ENCODE peak calls at places on chromosome 11, in eight cellular contexts. Q is DND-41, O is astrocyte of the spinal cord, C is GM23338, U is thyroid gland, M is lower lobe of right lung, A is heart left ventricle, K is PC-3. Z is an unnamed sample.

GRCh38 chr11:119155733-119156492 is 7.1 kb downstream of the ABCG4 start:
- DNase-seq in M (no peak), Q (no peak), C (peak), K (peak), U (peak), A (no peak), O (no peak), Z (no peak)

GRCh38 chr11:7056828-7057513 is 31.8 kb upstream of the RBMXL2 start:
- DNase-seq in A (no peak), O (no peak), K (no peak), Q (no peak), C (no peak), U (no peak), M (no peak), Z (no peak)

GRCh38 chr11:106311531-106312230 is 234.2 kb downstream of the AASDHPPT start:
- DNase-seq in K (no peak), U (no peak), Q (no peak), C (no peak), A (no peak), O (no peak), M (no peak), Z (no peak)

GRCh38 chr11:119470316-119471266 is 47.6 kb upstream of the THY1 start:
- DNase-seq in A (no peak), O (peak), M (no peak), K (peak), Q (no peak), C (no peak), U (no peak), Z (peak)

GRCh38 chr11:124394408-124394807 is 4.4 kb downstream of the OR8B3 start:
- DNase-seq in A (no peak), K (peak), U (no peak), O (peak), M (no peak), C (no peak), Q (no peak), Z (peak)

GRCh38 chr11:30585892-30586250 is 282 bp downstream of the MPPED2 start:
- DNase-seq in A (peak), K (no peak), O (no peak), C (peak), Q (no peak), U (peak), M (peak), Z (no peak)

GRCh38 chr11:787084-787675 is 2.7 kb downstream of the CEND1 start:
- DNase-seq in M (no peak), A (no peak), O (no peak), U (no peak), K (no peak), C (no peak), Q (no peak), Z (no peak)

GRCh38 chr11:126194121-126194543 is 17.3 kb downstream of the RPUSD4 start:
- DNase-seq in K (peak), O (peak), U (peak), A (no peak), C (peak), Q (peak), M (no peak), Z (peak)

GRCh38 chr11:115170133-115170815 is 333.9 kb downstream of the CADM1 start:
- DNase-seq in O (peak), A (no peak), C (peak), M (no peak), Q (peak), K (peak), U (peak), Z (peak)

GRCh38 chr11:62560566-62561103 is 13.1 kb downstream of the EEF1G start:
- DNase-seq in O (peak), M (peak), U (peak), C (peak), K (peak), A (peak), Q (peak), Z (peak)

GRCh38 chr11:6894097-6894496 is 1.8 kb upstream of the OR2D2 start:
- DNase-seq in O (no peak), A (no peak), C (peak), M (no peak), U (no peak), Q (no peak), K (peak), Z (no peak)

GRCh38 chr11:116471608-116472007 is 301.2 kb downstream of the BUD13 start:
- DNase-seq in O (peak), Q (no peak), K (no peak), C (no peak), M (no peak), A (no peak), U (no peak), Z (peak)

GRCh38 chr11:99325807-99326206 is 305.1 kb downstream of the CNTN5 start:
- DNase-seq in U (no peak), C (no peak), O (peak), Q (no peak), A (no peak), M (no peak), K (peak), Z (peak)

GRCh38 chr11:42338056-42338455 is 878.6 kb upstream of the LRRC4C start:
- DNase-seq in O (no peak), K (peak), C (no peak), U (no peak), M (no peak), A (no peak), Q (no peak), Z (no peak)

GRCh38 chr11:10627306-10627705 is 58.8 kb upstream of the LYVE1 start:
- DNase-seq in O (no peak), A (no peak), K (no peak), C (no peak), Q (no peak), M (no peak), U (no peak), Z (no peak)

GRCh38 chr11:110892741-110893285 is 180.6 kb upstream of the ARHGAP20 start:
- DNase-seq in K (no peak), O (no peak), U (no peak), Q (no peak), M (no peak), C (no peak), A (no peak), Z (no peak)

GRCh38 chr11:79244175-79244804 is 196.5 kb downstream of the TENM4 start:
- DNase-seq in Q (no peak), M (no peak), C (no peak), U (no peak), K (peak), A (no peak), O (peak), Z (peak)

GRCh38 chr11:43517518-43517917 is 158.8 kb downstream of the TTC17 start:
- DNase-seq in A (no peak), M (no peak), O (no peak), C (no peak), Q (no peak), K (no peak), U (no peak), Z (peak)

GRCh38 chr11:36469881-36470802 is 39.9 kb downstream of the TRAF6 start:
- DNase-seq in U (no peak), K (peak), O (peak), Q (no peak), C (no peak), M (no peak), A (no peak), Z (peak)

GRCh38 chr11:134541355-134541754 is 129.3 kb upstream of the B3GAT1 start:
- DNase-seq in M (no peak), Q (no peak), U (no peak), A (no peak), O (no peak), K (no peak), C (no peak), Z (no peak)

GRCh38 chr11:73333626-73334199 is 25.6 kb downstream of the ARHGEF17 start:
- DNase-seq in U (no peak), O (no peak), M (no peak), A (no peak), K (no peak), Q (no peak), C (no peak), Z (no peak)
- TF ChIP-seq CTCF in U (no peak), O (no peak), M (no peak), A (no peak), K (no peak), Q (no peak), C (no peak), Z (no peak)

GRCh38 chr11:2142762-2143202 is 3.6 kb upstream of the IGF2 start:
- DNase-seq in O (no peak), Q (no peak), U (no peak), C (no peak), K (peak), M (no peak), A (no peak), Z (peak)

GRCh38 chr11:2142300-2142759 is 3.1 kb upstream of the IGF2 start:
- DNase-seq in U (no peak), Q (no peak), A (no peak), K (peak), C (no peak), M (no peak), O (no peak), Z (peak)

GRCh38 chr11:2146051-2146450 is 6.9 kb upstream of the IGF2 start:
- DNase-seq in O (no peak), Q (no peak), M (no peak), C (no peak), A (no peak), U (no peak), K (no peak), Z (no peak)

GRCh38 chr11:2143652-2144548 is 4.7 kb upstream of the IGF2 start:
- DNase-seq in O (no peak), Q (no peak), U (no peak), M (no peak), A (no peak), C (peak), K (peak), Z (no peak)

DNA sequence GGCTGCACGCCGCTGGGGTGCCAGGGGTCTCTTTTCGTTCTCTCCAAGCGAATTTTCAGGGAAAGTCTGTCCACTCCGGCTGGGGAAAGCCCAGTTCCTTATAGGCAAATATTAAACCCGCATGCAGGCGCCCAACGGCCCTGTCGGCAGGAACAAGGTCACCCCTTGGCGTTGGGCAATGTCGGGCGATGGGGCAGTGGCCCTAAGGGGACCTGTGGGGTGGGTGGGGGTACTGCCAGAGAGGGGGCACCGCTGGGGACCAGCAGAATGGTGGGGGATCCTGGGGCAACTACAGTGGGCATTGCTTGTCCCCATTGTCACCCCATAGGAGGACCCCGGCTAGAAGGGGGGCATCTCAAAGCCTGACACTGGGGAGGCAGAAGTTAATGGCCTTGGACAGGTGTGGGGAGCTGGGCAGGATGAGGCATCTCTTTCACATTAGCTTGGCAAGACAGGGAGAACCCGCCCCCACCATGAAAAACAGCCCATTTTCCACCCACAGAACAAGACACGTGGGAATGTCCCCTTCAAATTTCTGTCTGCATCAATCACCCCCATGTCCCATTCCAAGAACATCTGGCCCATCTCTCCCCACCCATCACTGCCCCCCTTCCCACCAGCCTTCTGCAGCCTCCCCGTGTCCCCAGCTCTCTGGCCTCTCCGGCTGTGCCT is 5.5 kb upstream of the IGF2 start:
- DNase-seq in K (no peak), M (no peak), Q (no peak), A (no peak), O (no peak), U (no peak), C (no peak), Z (no peak)
- H3K4me3 ChIP-seq in K (peak), M (no peak), Q (no peak), A (peak), O (no peak), U (no peak), C (peak), Z (no peak)

GRCh38 chr11:132131051-132131450 is 760.6 kb downstream of the NTM start:
- DNase-seq in Q (no peak), U (no peak), M (no peak), K (no peak), A (no peak), O (no peak), C (no peak), Z (no peak)

GRCh38 chr11:132123854-132124835 is 753.7 kb downstream of the NTM start:
- DNase-seq in K (no peak), U (no peak), M (no peak), C (peak), Q (no peak), A (no peak), O (no peak), Z (no peak)

GRCh38 chr11:132125855-132126841 is 755.7 kb downstream of the NTM start:
- DNase-seq in U (no peak), C (peak), Q (peak), K (peak), O (peak), M (no peak), A (no peak), Z (no peak)

GRCh38 chr11:132123449-132123848 is 753.0 kb downstream of the NTM start:
- DNase-seq in U (no peak), M (no peak), K (no peak), A (no peak), O (no peak), Q (no peak), C (peak), Z (no peak)

GRCh38 chr11:132126973-132127900 is 756.8 kb downstream of the NTM start:
- DNase-seq in U (peak), A (peak), M (no peak), K (peak), C (peak), Q (no peak), O (peak), Z (peak)
- TF ChIP-seq CTCF in U (no peak), A (peak), M (peak), K (peak), C (peak), Q (peak), O (peak), Z (peak)

GRCh38 chr11:67303132-67303988 is at the start of gene SSH3:
- DNase-seq in K (peak), Q (no peak), U (peak), M (peak), A (peak), C (peak), O (peak), Z (peak)

GRCh38 chr11:67301313-67301921 is 1.9 kb upstream of the SSH3 start:
- DNase-seq in M (peak), Q (no peak), C (no peak), U (peak), A (peak), K (no peak), O (no peak), Z (no peak)

GRCh38 chr11:67303989-67304411 is 670 bp downstream of the SSH3 start:
- DNase-seq in M (peak), A (no peak), U (peak), O (no peak), C (peak), K (peak), Q (no peak), Z (no peak)

GRCh38 chr11:67301951-67302516 is 1.3 kb upstream of the SSH3 start:
- DNase-seq in Q (no peak), U (peak), A (peak), C (peak), O (peak), K (peak), M (peak), Z (peak)

GRCh38 chr11:67302571-67303131 is 679 bp upstream of the SSH3 start:
- DNase-seq in Q (no peak), M (peak), C (peak), K (peak), U (peak), A (no peak), O (peak), Z (peak)
- H3K4me3 ChIP-seq in Q (no peak), M (peak), C (peak), K (peak), U (peak), A (peak), O (peak), Z (peak)

GRCh38 chr11:8234425-8234821 is 29.3 kb downstream of the LMO1 start:
- DNase-seq in M (peak), C (peak), K (peak), O (no peak), U (no peak), A (peak), Q (no peak), Z (no peak)
- TF ChIP-seq CTCF in M (no peak), C (no peak), K (peak), O (no peak), U (no peak), A (no peak), Q (no peak), Z (no peak)

DNA sequence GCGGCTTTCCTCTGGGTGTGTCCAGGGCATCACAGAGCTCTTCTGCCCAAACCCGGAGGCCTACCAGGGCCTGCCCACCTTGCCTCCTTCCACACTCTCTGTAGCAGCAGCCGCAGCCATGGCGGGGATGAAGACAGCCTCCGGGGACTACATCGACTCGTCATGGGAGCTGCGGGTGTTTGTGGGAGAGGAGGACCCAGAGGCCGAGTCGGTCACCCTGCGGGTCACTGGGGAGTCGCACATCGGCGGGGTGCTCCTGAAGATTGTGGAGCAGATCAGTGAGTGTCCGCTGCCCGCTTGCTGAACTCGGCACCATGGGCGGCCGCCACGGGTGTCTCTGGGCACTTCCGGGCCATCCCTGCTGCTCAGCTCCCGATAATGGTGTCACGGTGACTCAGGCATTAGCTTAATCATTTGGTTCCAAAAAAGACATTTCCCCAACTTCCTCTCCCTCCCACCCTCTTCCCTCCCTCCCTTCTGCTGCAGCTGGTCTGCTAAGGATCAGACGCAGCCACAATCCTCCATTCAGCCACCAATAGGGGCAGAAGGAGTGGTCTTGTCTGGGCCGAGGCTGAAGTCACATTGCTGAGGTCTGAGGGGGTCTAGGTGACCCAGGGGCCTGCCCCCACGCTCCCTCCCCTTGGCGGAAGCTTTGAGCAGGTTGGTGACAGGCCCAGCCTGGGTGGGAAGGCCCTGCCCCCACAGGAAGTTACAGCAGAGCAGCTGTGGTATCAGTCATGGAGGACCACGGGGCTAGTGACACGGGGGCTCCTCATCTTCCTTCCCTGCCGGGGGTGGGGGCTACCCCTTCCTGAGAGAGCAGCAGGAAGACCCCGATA is 945 bp downstream of the FERMT3 start:
- DNase-seq in U (peak), Q (peak), O (peak), C (peak), M (peak), A (peak), K (peak), Z (no peak)
- H3K4me3 ChIP-seq in U (no peak), Q (peak), O (no peak), C (no peak), M (peak), A (peak), K (no peak), Z (no peak)

DNA sequence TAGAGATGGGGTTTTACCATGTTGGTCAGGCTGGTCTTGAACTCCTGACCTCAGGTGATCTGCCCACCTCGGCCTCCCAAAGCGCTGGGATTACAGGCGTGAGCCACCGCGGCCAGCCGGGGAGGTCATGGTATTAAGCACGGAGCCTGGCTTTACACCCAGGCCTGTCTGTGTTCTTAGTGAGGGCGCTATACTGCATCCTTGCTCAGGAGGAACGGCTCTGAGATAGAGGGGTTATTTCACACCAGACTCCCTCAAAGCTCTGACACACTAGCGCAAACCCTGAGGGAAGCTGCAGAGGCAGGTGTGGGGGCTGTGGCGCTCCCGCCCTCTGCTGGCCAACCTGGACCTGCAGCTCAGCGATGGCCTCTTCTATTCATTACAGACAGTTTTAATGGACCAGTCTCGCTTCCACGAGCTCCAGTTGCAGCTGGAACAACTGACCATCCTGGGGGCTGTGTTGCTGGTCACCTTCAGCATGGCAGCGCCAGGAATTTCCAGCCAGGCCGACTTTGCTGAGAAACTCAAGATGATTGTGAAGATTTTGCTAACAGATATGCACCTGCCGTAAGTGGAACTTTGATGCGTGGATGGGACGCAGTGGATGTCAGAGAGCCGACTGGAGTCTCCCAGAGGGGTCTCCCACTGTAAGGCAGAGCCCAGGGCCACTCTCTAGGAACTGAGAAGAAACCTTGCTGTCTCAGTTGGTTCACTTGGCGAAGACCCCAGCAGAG is 26.2 kb downstream of the TCP11L1 start:
- DNase-seq in O (peak), M (peak), K (peak), Q (peak), U (peak), A (peak), C (peak), Z (peak)
- TF ChIP-seq CTCF in O (peak), M (peak), K (peak), Q (peak), U (peak), A (peak), C (peak), Z (peak)

GRCh38 chr11:48134221-48134922 is 82.2 kb upstream of the OR4B1 start:
- DNase-seq in K (no peak), O (no peak), M (no peak), A (no peak), U (no peak), C (peak), Q (no peak), Z (no peak)

GRCh38 chr11:48142886-48143285 is 73.7 kb upstream of the OR4B1 start:
- DNase-seq in C (no peak), O (no peak), U (no peak), Q (no peak), K (no peak), A (no peak), M (no peak), Z (no peak)

GRCh38 chr11:48141475-48142100 is 75.0 kb upstream of the OR4B1 start:
- DNase-seq in C (no peak), Q (no peak), O (peak), M (no peak), A (no peak), U (peak), K (peak), Z (no peak)

GRCh38 chr11:48138222-48138621 is 78.4 kb upstream of the OR4B1 start:
- DNase-seq in M (no peak), Q (no peak), U (no peak), C (no peak), A (no peak), K (no peak), O (no peak), Z (no peak)
- H3K4me3 ChIP-seq in M (no peak), Q (no peak), U (no peak), C (no peak), A (no peak), K (no peak), O (no peak), Z (no peak)

GRCh38 chr11:83195176-83195531 is 1.6 kb downstream of the ANKRD42 start:
- DNase-seq in M (no peak), A (no peak), Q (no peak), K (peak), U (no peak), C (no peak), O (no peak), Z (no peak)
- TF ChIP-seq CTCF in M (no peak), A (no peak), Q (no peak), K (peak), U (no peak), C (no peak), O (peak), Z (no peak)